ENCODE peak calls at places on chromosomes 3 and 15, in eight cellular contexts. X is mesenchymal stem cell, J is colonic mucosa, D is right cardiac atrium, H is lower lobe of right lung, Y is heart right ventricle, G is psoas muscle, I is adrenal gland. L is an unnamed sample. For H3K27me3 and H3K4me1, the result is how much of the 10 kb centered on the place peaks cover.

GRCh38 chr3:50415813-50416212 is 56.5 kb upstream of the TMEM115 start:
- DNase-seq in G (no peak), D (no peak), Y (no peak), I (no peak), X (no peak), H (no peak), J (no peak), L (no peak)

GRCh38 chr3:182668541-182668940 is 124.8 kb upstream of the ATP11B start:
- DNase-seq in H (no peak), G (no peak), J (no peak), Y (no peak), I (no peak), X (no peak), D (no peak), L (no peak)

GRCh38 chr15:59616390-59616789 is 4.8 kb downstream of the GCNT3 start:
- DNase-seq in I (no peak), X (no peak), J (peak), G (no peak), Y (no peak), H (no peak), D (no peak), L (no peak)

GRCh38 chr3:12049675-12050074 is 45.5 kb downstream of the SYN2 start:
- DNase-seq in I (no peak), D (no peak), X (peak), H (no peak), G (no peak), Y (no peak), J (no peak), L (no peak)

GRCh38 chr15:90213123-90213817 is 12.1 kb downstream of the SEMA4B start:
- DNase-seq in X (no peak), H (no peak), G (no peak), Y (no peak), I (no peak), J (peak), D (no peak), L (no peak)

GRCh38 chr3:150005243-150006102 is 34.8 kb upstream of the PFN2 start:
- DNase-seq in I (no peak), X (peak), H (no peak), J (no peak), D (no peak), G (no peak), Y (no peak), L (no peak)

GRCh38 chr3:39869890-39870289 is 60.5 kb downstream of the MYRIP start:
- DNase-seq in J (no peak), I (no peak), G (no peak), H (no peak), D (no peak), X (no peak), Y (no peak), L (no peak)

GRCh38 chr3:50226888-50227389 is 9.1 kb upstream of the GNAI2 start:
- DNase-seq in X (peak), G (no peak), D (peak), J (peak), Y (no peak), I (no peak), H (no peak), L (no peak)

GRCh38 chr3:54342676-54343075 is 220.3 kb downstream of the CACNA2D3 start:
- DNase-seq in H (no peak), D (peak), Y (no peak), G (no peak), X (no peak), I (no peak), J (no peak), L (no peak)

GRCh38 chr15:83881156-83881555 is 227.2 kb downstream of the ADAMTSL3 start:
- DNase-seq in G (no peak), Y (no peak), X (no peak), J (no peak), I (no peak), H (no peak), D (no peak), L (no peak)

GRCh38 chr3:37905346-37905745 is 43.7 kb downstream of the CTDSPL start:
- DNase-seq in I (no peak), H (no peak), G (no peak), D (no peak), J (no peak), Y (no peak), X (no peak), L (no peak)

GRCh38 chr3:30708472-30708871 is 102.1 kb downstream of the TGFBR2 start:
- DNase-seq in H (no peak), G (no peak), I (no peak), Y (no peak), X (no peak), D (no peak), J (no peak), L (no peak)

GRCh38 chr3:128133273-128133883 is 9.8 kb upstream of the RUVBL1 start:
- DNase-seq in D (no peak), J (peak), G (no peak), Y (no peak), H (no peak), I (peak), X (peak), L (peak)

GRCh38 chr3:52176951-52177700 is 20.8 kb upstream of the ALAS1 start:
- DNase-seq in G (peak), H (no peak), D (no peak), I (peak), X (no peak), J (no peak), Y (no peak), L (no peak)

GRCh38 chr15:58752716-58753115 is 3.2 kb upstream of the ADAM10 start:
- DNase-seq in X (no peak), D (no peak), H (no peak), Y (no peak), I (no peak), G (no peak), J (no peak), L (no peak)

GRCh38 chr3:129211772-129212171 is 28.1 kb upstream of the CNBP start:
- DNase-seq in D (peak), J (peak), H (peak), Y (peak), G (peak), X (peak), I (peak), L (no peak)

GRCh38 chr15:99447497-99448371 is 118.0 kb upstream of the MEF2A start:
- DNase-seq in D (peak), G (no peak), H (no peak), J (peak), I (no peak), X (no peak), Y (peak), L (no peak)

GRCh38 chr3:29384640-29385039 is 103.8 kb downstream of the RBMS3 start:
- DNase-seq in X (peak), I (no peak), G (peak), H (no peak), D (peak), Y (peak), J (no peak), L (no peak)

GRCh38 chr3:193292386-193292785 is 51.4 kb downstream of the PLAAT1 start:
- DNase-seq in I (no peak), Y (no peak), H (no peak), J (no peak), X (no peak), G (no peak), D (no peak), L (no peak)

GRCh38 chr3:23519548-23520208 is 286.1 kb upstream of the UBE2E1 start:
- DNase-seq in X (no peak), Y (no peak), G (no peak), J (no peak), H (no peak), D (no peak), I (no peak), L (no peak)

GRCh38 chr3:71251156-71251775 is 332.3 kb downstream of the FOXP1 start:
- DNase-seq in D (no peak), H (no peak), G (no peak), I (no peak), J (no peak), X (peak), Y (no peak), L (no peak)

GRCh38 chr3:193556841-193557240 is 2.1 kb upstream of the ATP13A4 start:
- DNase-seq in H (no peak), Y (no peak), I (no peak), X (no peak), J (peak), G (no peak), D (no peak), L (no peak)

GRCh38 chr3:39524107-39524506 is 56.6 kb downstream of the MOBP start:
- DNase-seq in I (no peak), J (no peak), D (no peak), G (no peak), X (no peak), H (no peak), Y (no peak), L (no peak)

GRCh38 chr15:32729700-32730099 is 11.9 kb downstream of the GREM1 start:
- DNase-seq in J (no peak), I (no peak), X (no peak), G (no peak), D (no peak), H (no peak), Y (no peak), L (no peak)

GRCh38 chr15:87419341-87419740 is 837.2 kb downstream of the NTRK3 start:
- DNase-seq in G (no peak), X (no peak), Y (no peak), H (no peak), D (no peak), J (no peak), I (no peak), L (no peak)

GRCh38 chr3:99430348-99431134 is 207.9 kb upstream of the COL8A1 start:
- DNase-seq in G (no peak), Y (no peak), H (no peak), J (no peak), D (no peak), X (peak), I (no peak), L (no peak)

GRCh38 chr3:36843065-36844051 is 79.0 kb upstream of the DCLK3 start:
- DNase-seq in D (no peak), X (peak), I (no peak), J (no peak), Y (no peak), H (no peak), G (no peak), L (no peak)

GRCh38 chr3:133983576-133984560 is 45.9 kb downstream of the SLCO2A1 start:
- DNase-seq in Y (no peak), I (no peak), D (no peak), H (no peak), X (no peak), J (no peak), G (no peak), L (no peak)

GRCh38 chr3:46470831-46471230 is 6.1 kb upstream of the LTF start:
- DNase-seq in D (no peak), H (no peak), X (no peak), J (no peak), Y (no peak), I (peak), G (no peak), L (no peak)

GRCh38 chr3:166085164-166085830 is 248.1 kb upstream of the BCHE start:
- DNase-seq in X (no peak), H (no peak), Y (no peak), I (no peak), J (no peak), D (no peak), G (no peak), L (no peak)

GRCh38 chr3:126277629-126278378 is 79.4 kb downstream of the KLF15 start:
- DNase-seq in X (no peak), H (no peak), Y (no peak), G (no peak), J (no peak), D (no peak), I (no peak), L (no peak)

GRCh38 chr15:65032823-65033537 is 3.5 kb upstream of the MTFMT start:
- DNase-seq in G (peak), J (peak), D (peak), X (peak), H (peak), Y (peak), I (no peak), L (no peak)

GRCh38 chr3:52005571-52005986 is 9.9 kb upstream of the RPL29 start:
- DNase-seq in Y (peak), D (peak), H (no peak), J (no peak), X (peak), I (no peak), G (peak), L (no peak)

GRCh38 chr3:112007641-112008040 is 8.9 kb downstream of the TAGLN3 start:
- DNase-seq in J (no peak), I (no peak), X (peak), D (peak), G (no peak), Y (no peak), H (no peak), L (no peak)

GRCh38 chr3:4060064-4060463 is 243.1 kb upstream of the SETMAR start:
- DNase-seq in I (no peak), J (no peak), X (no peak), G (no peak), D (no peak), Y (no peak), H (no peak), L (no peak)

GRCh38 chr15:29452881-29453731 is 183.5 kb upstream of the NSMCE3 start:
- DNase-seq in H (no peak), J (no peak), X (no peak), G (no peak), Y (no peak), I (no peak), D (no peak), L (no peak)

DNA sequence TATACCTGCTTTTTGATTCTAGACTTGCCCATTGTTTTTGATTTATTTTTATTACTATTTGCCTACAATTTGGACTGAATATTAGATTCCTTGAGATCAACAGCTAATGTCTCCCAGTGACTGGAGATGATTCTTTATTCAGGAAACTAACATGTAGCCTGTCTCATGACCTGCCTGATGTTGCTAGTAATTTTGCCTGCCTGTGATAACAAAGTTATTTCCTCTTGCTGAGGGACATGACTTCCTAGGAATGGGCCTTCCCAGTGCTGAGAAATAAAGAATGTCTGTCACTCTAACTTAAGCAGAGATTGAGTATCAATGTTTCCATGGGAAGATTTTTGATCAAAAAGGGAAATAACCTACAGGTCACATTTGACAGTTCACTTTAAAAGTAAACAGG is 13.4 kb upstream of the NPHP3 start:
- DNase-seq in H (no peak), D (no peak), X (no peak), J (no peak), Y (no peak), I (no peak), G (no peak), L (no peak)
- H3K27me3 ChIP-seq in H (under half), D (under half), X (under half), J (under half), Y (under half), I (under half), G (under half), L (under half)

DNA sequence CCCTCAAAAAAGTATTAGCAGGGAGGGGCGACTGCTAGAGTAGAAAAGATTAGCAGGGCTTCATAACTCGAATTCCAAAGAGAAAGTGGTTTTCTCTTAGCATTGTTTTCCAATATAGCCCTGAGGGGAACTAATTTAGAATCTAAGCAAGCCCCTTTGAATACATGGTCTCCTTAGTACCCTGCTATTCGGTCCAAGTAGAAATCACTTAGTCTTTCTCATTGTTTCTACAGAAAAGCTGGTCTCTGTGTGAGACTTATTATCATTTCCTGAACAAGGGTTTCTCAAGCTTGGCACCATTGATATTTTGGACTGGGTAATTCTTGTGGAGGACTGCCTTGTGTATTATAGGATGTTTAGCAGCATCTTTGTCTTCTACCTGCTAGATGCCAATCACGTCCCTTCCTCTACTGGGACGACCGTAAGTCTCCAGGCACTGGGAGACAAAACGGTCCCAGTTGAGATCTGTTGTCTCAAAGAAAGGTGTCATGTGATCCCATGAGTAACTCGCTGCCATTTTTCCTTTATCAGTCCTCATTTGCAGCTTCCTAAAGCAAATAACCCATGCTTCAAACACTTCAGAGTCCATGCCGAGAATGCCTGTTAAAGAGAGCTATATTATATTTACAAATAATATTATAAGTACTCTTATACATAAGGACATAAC is 230.7 kb upstream of the SLCO3A1 start:
- DNase-seq in I (no peak), J (no peak), G (no peak), Y (no peak), X (no peak), H (no peak), D (no peak), L (no peak)
- H3K4me3 ChIP-seq in I (no peak), J (no peak), G (no peak), Y (no peak), X (no peak), H (no peak), D (no peak), L (no peak)

DNA sequence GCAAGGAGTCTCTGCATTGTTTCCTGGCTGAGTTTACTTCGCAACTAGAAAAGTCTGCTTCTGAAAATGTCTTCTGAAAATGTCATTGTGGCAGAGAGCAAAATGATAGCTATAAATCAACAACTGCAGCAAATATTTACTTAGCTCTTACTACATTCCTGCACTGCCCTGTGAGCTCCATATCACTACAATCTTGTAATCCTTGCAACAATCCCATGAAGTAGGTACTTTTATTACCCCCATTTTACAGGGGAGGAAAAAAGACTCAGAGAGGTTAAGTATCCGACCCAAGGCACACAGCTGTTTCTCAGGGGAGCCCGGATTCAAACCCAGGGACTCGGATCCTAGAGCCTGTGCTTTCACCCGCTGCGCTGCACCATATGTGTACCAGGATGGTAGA is 34.2 kb upstream of the SPTBN5 start:
- DNase-seq in X (peak), D (peak), H (no peak), J (no peak), I (no peak), G (no peak), Y (no peak), L (no peak)
- H3K4me1 ChIP-seq in X (under half), D (under half), H (half or more), J (under half), I (under half), G (under half), Y (half or more), L (under half)

DNA sequence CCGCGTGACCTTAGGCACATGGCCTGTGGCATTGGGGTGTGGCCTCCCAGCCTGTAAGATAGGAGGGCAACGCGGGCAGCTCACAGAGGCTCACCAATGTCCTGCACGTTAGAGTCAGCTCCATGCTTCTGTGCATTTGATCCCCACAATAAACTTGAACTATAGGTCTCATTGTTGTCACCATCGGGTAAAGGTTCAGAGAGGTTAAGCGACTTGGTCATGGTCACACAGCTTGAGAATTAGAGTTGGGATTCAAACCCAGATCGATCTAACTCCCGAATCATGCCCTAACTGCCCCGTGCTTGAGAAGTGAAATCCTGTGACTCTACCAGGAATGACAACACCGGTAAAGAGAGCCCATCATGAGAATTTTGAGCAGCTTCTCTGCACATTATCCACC is 148.0 kb upstream of the SLC6A11 start:
- DNase-seq in Y (no peak), X (no peak), J (no peak), I (no peak), H (no peak), G (no peak), D (no peak), L (no peak)
- H3K27me3 ChIP-seq in Y (under half), X (under half), J (under half), I (under half), H (under half), G (under half), D (under half), L (under half)